ENCODE peak calls at places on chromosomes 12 and 14, in four cellular contexts. One of them, this sample, is unnamed. For H3K9me3, the result is how much of the 10 kb centered on the place peaks cover.

GRCh38 chr12:122124370-122124769 is 45.8 kb downstream of the MLXIP start:
- DNase-seq in A673: no peak
- DNase-seq in right cardiac atrium: no peak
- DNase-seq in SK-N-MC: no peak
- DNase-seq in this sample: no peak

GRCh38 chr12:9736931-9737705 is 4.2 kb upstream of the CLECL1 start:
- DNase-seq in A673: no peak
- DNase-seq in right cardiac atrium: no peak
- DNase-seq in SK-N-MC: no peak
- DNase-seq in this sample: no peak

GRCh38 chr14:95014036-95014435 is 143.3 kb downstream of the DICER1 start:
- DNase-seq in A673: no peak
- DNase-seq in right cardiac atrium: no peak
- DNase-seq in SK-N-MC: no peak
- DNase-seq in this sample: no peak

GRCh38 chr14:66638688-66639087 is 130.7 kb downstream of the GPHN start:
- DNase-seq in A673: peak
- DNase-seq in right cardiac atrium: no peak
- DNase-seq in SK-N-MC: no peak
- DNase-seq in this sample: no peak

GRCh38 chr12:25701290-25701689 is 148.2 kb upstream of the LMNTD1 start:
- DNase-seq in A673: no peak
- DNase-seq in right cardiac atrium: no peak
- DNase-seq in SK-N-MC: no peak
- DNase-seq in this sample: no peak

GRCh38 chr12:55703976-55704761 is 3.5 kb downstream of the ITGA7 start:
- DNase-seq in A673: no peak
- DNase-seq in right cardiac atrium: peak
- DNase-seq in SK-N-MC: no peak
- DNase-seq in this sample: no peak

GRCh38 chr12:63450821-63451220 is 217.5 kb downstream of the DPY19L2 start:
- DNase-seq in A673: peak
- DNase-seq in right cardiac atrium: no peak
- DNase-seq in SK-N-MC: no peak
- DNase-seq in this sample: no peak

GRCh38 chr12:98419795-98420402 is 95.5 kb upstream of the TMPO start:
- DNase-seq in A673: no peak
- DNase-seq in right cardiac atrium: no peak
- DNase-seq in SK-N-MC: no peak
- DNase-seq in this sample: no peak

GRCh38 chr14:23405516-23406025 is 2.5 kb downstream of the MYH6 start:
- DNase-seq in A673: no peak
- DNase-seq in right cardiac atrium: peak
- DNase-seq in SK-N-MC: no peak
- DNase-seq in this sample: no peak

GRCh38 chr12:41497362-41497761 is 309.2 kb downstream of the PDZRN4 start:
- DNase-seq in A673: no peak
- DNase-seq in right cardiac atrium: no peak
- DNase-seq in SK-N-MC: no peak
- DNase-seq in this sample: no peak

GRCh38 chr12:28065889-28066630 is 93.5 kb upstream of the PTHLH start:
- DNase-seq in A673: no peak
- DNase-seq in right cardiac atrium: no peak
- DNase-seq in SK-N-MC: no peak
- DNase-seq in this sample: no peak

GRCh38 chr12:84924956-84925355 is 12.4 kb upstream of the SLC6A15 start:
- DNase-seq in A673: peak
- DNase-seq in right cardiac atrium: no peak
- DNase-seq in SK-N-MC: no peak
- DNase-seq in this sample: no peak

GRCh38 chr12:53219116-53219955 is 12.3 kb upstream of the ITGB7 start:
- DNase-seq in A673: peak
- DNase-seq in right cardiac atrium: peak
- DNase-seq in SK-N-MC: no peak
- DNase-seq in this sample: no peak

GRCh38 chr14:55579724-55580400 is at the start of gene KTN1:
- DNase-seq in A673: peak
- DNase-seq in right cardiac atrium: peak
- DNase-seq in SK-N-MC: no peak
- DNase-seq in this sample: peak

GRCh38 chr14:35395283-35395682 is 9.3 kb downstream of the NFKBIA start:
- DNase-seq in A673: no peak
- DNase-seq in right cardiac atrium: no peak
- DNase-seq in SK-N-MC: no peak
- DNase-seq in this sample: no peak

GRCh38 chr12:22051114-22051698 is 5.2 kb downstream of the CMAS start:
- DNase-seq in A673: no peak
- DNase-seq in right cardiac atrium: no peak
- DNase-seq in SK-N-MC: no peak
- DNase-seq in this sample: no peak

DNA sequence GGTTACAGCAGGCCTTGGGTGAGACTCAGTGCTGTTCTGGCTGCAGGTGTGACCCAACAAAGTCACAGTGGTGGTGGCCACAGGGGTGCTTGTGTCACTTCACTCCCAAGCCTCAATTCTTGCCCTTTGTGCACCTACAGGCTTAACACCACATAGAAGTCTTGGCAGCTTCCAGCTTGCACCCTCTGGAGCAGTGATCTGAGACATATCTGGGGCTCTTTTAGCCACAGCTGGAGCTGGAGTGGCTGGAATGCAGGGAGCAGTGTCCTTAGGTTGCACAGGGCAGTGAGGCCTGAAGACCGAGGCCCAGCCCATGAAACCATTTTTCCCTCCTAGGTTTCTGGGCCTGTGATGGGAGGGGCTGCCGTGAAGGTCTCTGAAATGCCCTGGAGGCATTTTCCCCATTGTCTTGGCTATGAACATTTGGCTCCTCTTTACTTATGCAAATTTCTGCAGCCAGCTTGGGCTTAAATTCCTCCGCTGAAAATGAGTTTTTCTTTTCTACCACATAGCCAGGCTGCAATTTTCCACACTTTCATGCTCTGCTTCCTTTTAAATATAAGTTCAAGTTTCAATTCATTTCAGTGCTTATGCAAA is 37.7 kb downstream of the ADAM21 start:
- DNase-seq in A673: peak
- DNase-seq in right cardiac atrium: no peak
- DNase-seq in SK-N-MC: no peak
- DNase-seq in this sample: no peak
- H3K9me3 ChIP-seq in A673: under half
- H3K9me3 ChIP-seq in right cardiac atrium: under half
- H3K9me3 ChIP-seq in SK-N-MC: under half
- H3K9me3 ChIP-seq in this sample: under half

GRCh38 chr14:93426750-93427149 is 4.0 kb upstream of the UNC79 start:
- DNase-seq in A673: no peak
- DNase-seq in right cardiac atrium: no peak
- DNase-seq in SK-N-MC: no peak
- DNase-seq in this sample: no peak

GRCh38 chr14:93430889-93431670 is at the start of gene UNC79:
- DNase-seq in A673: peak
- DNase-seq in right cardiac atrium: no peak
- DNase-seq in SK-N-MC: no peak
- DNase-seq in this sample: no peak

GRCh38 chr14:93430319-93430801 is 379 bp upstream of the UNC79 start:
- DNase-seq in A673: peak
- DNase-seq in right cardiac atrium: no peak
- DNase-seq in SK-N-MC: no peak
- DNase-seq in this sample: no peak
- H3K27ac ChIP-seq in A673: no peak
- H3K27ac ChIP-seq in right cardiac atrium: no peak
- H3K27ac ChIP-seq in SK-N-MC: no peak
- H3K27ac ChIP-seq in this sample: no peak

GRCh38 chr12:132965796-132966195 is 9.7 kb upstream of the ZNF605 start:
- DNase-seq in A673: no peak
- DNase-seq in right cardiac atrium: no peak
- DNase-seq in SK-N-MC: no peak
- DNase-seq in this sample: no peak
- H3K9me3 ChIP-seq in A673: under half
- H3K9me3 ChIP-seq in right cardiac atrium: under half
- H3K9me3 ChIP-seq in SK-N-MC: under half
- H3K9me3 ChIP-seq in this sample: under half

DNA sequence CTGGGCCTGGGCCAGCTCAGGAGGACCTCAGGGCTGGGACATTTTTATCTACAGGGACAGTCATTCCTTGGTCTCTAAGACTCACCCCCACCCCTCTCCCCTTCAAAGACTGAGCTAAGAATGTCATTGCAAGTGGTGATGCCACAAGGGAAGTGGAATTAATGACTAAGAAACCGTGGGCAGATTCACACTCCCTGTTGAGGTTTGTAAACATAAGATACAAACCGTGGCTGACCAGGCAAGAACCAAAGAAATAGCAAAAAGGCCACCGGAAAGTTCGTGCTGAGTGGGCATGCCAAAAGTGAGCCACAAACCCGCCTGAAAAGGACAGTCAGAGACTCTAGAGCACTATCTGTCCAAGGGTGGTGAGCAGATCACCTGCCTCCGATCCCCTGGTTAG is 25.7 kb downstream of the NUAK1 start:
- DNase-seq in A673: no peak
- DNase-seq in right cardiac atrium: no peak
- DNase-seq in SK-N-MC: no peak
- DNase-seq in this sample: no peak
- H3K27ac ChIP-seq in A673: no peak
- H3K27ac ChIP-seq in right cardiac atrium: peak
- H3K27ac ChIP-seq in SK-N-MC: no peak
- H3K27ac ChIP-seq in this sample: no peak

GRCh38 chr14:84807673-84808072 is 722.3 kb upstream of the FLRT2 start:
- DNase-seq in A673: no peak
- DNase-seq in right cardiac atrium: no peak
- DNase-seq in SK-N-MC: no peak
- DNase-seq in this sample: no peak
- H3K9me3 ChIP-seq in A673: under half
- H3K9me3 ChIP-seq in right cardiac atrium: under half
- H3K9me3 ChIP-seq in SK-N-MC: under half
- H3K9me3 ChIP-seq in this sample: under half

GRCh38 chr12:92439397-92439779 is 263.4 kb upstream of the PLEKHG7 start:
- DNase-seq in A673: peak
- DNase-seq in right cardiac atrium: no peak
- DNase-seq in SK-N-MC: no peak
- DNase-seq in this sample: no peak

GRCh38 chr12:92440072-92440471 is 262.7 kb upstream of the PLEKHG7 start:
- DNase-seq in A673: no peak
- DNase-seq in right cardiac atrium: no peak
- DNase-seq in SK-N-MC: no peak
- DNase-seq in this sample: no peak

GRCh38 chr12:92436847-92437246 is 265.9 kb upstream of the PLEKHG7 start:
- DNase-seq in A673: no peak
- DNase-seq in right cardiac atrium: no peak
- DNase-seq in SK-N-MC: no peak
- DNase-seq in this sample: no peak

GRCh38 chr12:92437452-92437851 is 265.3 kb upstream of the PLEKHG7 start:
- DNase-seq in A673: no peak
- DNase-seq in right cardiac atrium: no peak
- DNase-seq in SK-N-MC: no peak
- DNase-seq in this sample: no peak

DNA sequence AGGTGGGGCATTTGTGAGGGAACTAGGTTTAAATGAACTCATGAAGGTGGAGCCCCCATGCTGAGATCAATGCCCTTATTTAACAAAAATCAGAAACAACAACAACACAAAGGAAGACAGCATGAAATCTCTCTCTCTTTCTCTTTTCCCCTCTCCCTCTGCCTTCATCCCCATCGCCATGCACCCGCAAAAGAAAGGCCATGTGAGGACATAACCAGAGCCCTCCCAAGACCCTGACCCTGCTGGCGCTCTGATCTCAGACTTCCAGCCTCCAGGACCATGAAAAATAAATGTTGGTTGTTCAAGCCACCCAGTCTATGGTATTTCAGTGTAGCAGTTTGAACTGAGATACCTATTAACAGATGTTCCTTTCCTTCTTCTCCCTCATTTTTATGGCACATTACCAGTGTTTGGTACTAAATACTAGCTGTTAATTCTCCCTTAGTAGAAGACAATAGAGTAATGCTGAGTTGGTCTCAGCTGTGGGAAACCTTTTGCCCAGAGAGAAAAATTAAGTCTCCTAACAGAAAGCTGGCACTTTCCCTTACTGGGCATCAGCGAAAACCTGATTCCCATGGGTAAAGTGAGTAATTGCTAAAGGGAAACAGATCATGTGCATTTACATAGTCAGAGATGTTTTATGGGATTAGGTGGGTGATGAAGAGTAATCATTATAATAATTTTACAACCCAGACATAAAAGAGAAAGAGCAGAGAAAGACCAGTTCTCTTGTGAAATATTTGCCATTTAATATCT is 264.0 kb upstream of the PLEKHG7 start:
- DNase-seq in A673: peak
- DNase-seq in right cardiac atrium: no peak
- DNase-seq in SK-N-MC: no peak
- DNase-seq in this sample: no peak
- H3K27ac ChIP-seq in A673: no peak
- H3K27ac ChIP-seq in right cardiac atrium: no peak
- H3K27ac ChIP-seq in SK-N-MC: no peak
- H3K27ac ChIP-seq in this sample: no peak

GRCh38 chr14:88727057-88727456 is 65.7 kb downstream of the EML5 start:
- DNase-seq in A673: no peak
- DNase-seq in right cardiac atrium: no peak
- DNase-seq in SK-N-MC: no peak
- DNase-seq in this sample: no peak
- H3K9me3 ChIP-seq in A673: under half
- H3K9me3 ChIP-seq in right cardiac atrium: under half
- H3K9me3 ChIP-seq in SK-N-MC: under half
- H3K9me3 ChIP-seq in this sample: under half